ENCODE peak calls at places on chromosomes 12 and 14, in ten cellular contexts. M is Caco-2; J is pancreas; U is activated naive CD4-positive, alpha-beta T cell treated with anti-CD3 and anti-CD28 coated beads, Interleukin-2, amount 50 U/mL, for 72 hours; C is mucosa of gallbladder; T is A172; Z is hippocampal formation; Q is amniotic stem cell; R is activated CD8-positive, alpha-beta memory T cell treated with anti-CD3 and anti-CD28 coated beads for 4 hours; K is HFFc6. A is an unnamed sample.

GRCh38 chr14:23517650-23518329 is 33.8 kb downstream of the ZFHX2 start:
- DNase-seq in M (no peak), J (no peak), U (no peak), C (no peak), T (no peak), Z (no peak), Q (no peak), R (no peak), K (no peak), A (no peak)

GRCh38 chr14:81311816-81312215 is 88.3 kb downstream of the STON2 start:
- DNase-seq in M (no peak), J (no peak), U (no peak), C (no peak), T (no peak), Z (no peak), Q (no peak), R (no peak), K (no peak), A (no peak)

GRCh38 chr12:21773799-21774198 is 707 bp downstream of the KCNJ8 start:
- DNase-seq in M (no peak), J (no peak), U (no peak), C (no peak), T (no peak), Z (no peak), Q (no peak), R (no peak), K (no peak), A (no peak)

GRCh38 chr12:108881953-108882352 is 2.1 kb downstream of the DAO start:
- DNase-seq in M (no peak), J (no peak), U (no peak), C (no peak), T (peak; percentile 13), Z (no peak), Q (no peak), R (no peak), K (no peak), A (no peak)

GRCh38 chr12:131794573-131794972 is 33.6 kb upstream of the MMP17 start:
- DNase-seq in M (no peak), J (no peak), U (no peak), C (no peak), T (no peak), Z (no peak), Q (no peak), R (no peak), K (no peak), A (no peak)

GRCh38 chr12:46358791-46359666 is 13.5 kb downstream of the SLC38A2 start:
- DNase-seq in M (no peak), J (no peak), U (no peak), C (no peak), T (no peak), Z (no peak), Q (no peak), R (no peak), K (no peak), A (no peak)

GRCh38 chr14:72876021-72876709 is 17.7 kb downstream of the DPF3 start:
- DNase-seq in M (no peak), J (no peak), U (no peak), C (no peak), T (no peak), Z (no peak), Q (no peak), R (no peak), K (no peak), A (no peak)

GRCh38 chr12:62914443-62914909 is 20.5 kb downstream of the PPM1H start:
- DNase-seq in M (no peak), J (no peak), U (no peak), C (no peak), T (no peak), Z (no peak), Q (no peak), R (no peak), K (no peak), A (no peak)

GRCh38 chr14:33068626-33069025 is 129.9 kb downstream of the NPAS3 start:
- DNase-seq in M (no peak), J (no peak), U (no peak), C (no peak), T (peak; percentile 62), Z (no peak), Q (no peak), R (no peak), K (no peak), A (no peak)

GRCh38 chr14:38210168-38210567 is 2.5 kb downstream of the SSTR1 start:
- DNase-seq in M (no peak), J (peak; percentile 57), U (no peak), C (no peak), T (no peak), Z (no peak), Q (no peak), R (no peak), K (peak; percentile 94), A (no peak)

GRCh38 chr14:103650213-103650612 is 21.2 kb downstream of the KLC1 start:
- DNase-seq in M (no peak), J (no peak), U (no peak), C (no peak), T (no peak), Z (no peak), Q (no peak), R (no peak), K (no peak), A (no peak)

GRCh38 chr14:68042591-68043210 is 223.1 kb downstream of the RAD51B start:
- DNase-seq in M (no peak), J (no peak), U (no peak), C (no peak), T (no peak), Z (no peak), Q (no peak), R (no peak), K (no peak), A (no peak)

GRCh38 chr14:72060917-72061316 is 128.7 kb downstream of the RGS6 start:
- DNase-seq in M (no peak), J (no peak), U (no peak), C (no peak), T (no peak), Z (no peak), Q (no peak), R (no peak), K (no peak), A (no peak)

GRCh38 chr14:21255385-21256101 is 13.7 kb downstream of the HNRNPC start:
- DNase-seq in M (no peak), J (no peak), U (no peak), C (no peak), T (no peak), Z (no peak), Q (no peak), R (no peak), K (no peak), A (no peak)